ENCODE peak calls at places on chromosomes 4 and X, in nine cellular contexts. G is stimulated activated CD8-positive, alpha-beta memory T cell treated with anti-CD3 and anti-CD28 coated beads, Interleukin-15, amount 100 ng/mL, for 4 hours; V is ecto neural progenitor cell; I is stimulated activated naive CD8-positive, alpha-beta T cell treated with anti-CD3 and anti-CD28 coated beads, Interleukin-15, amount 100 ng/mL, for 72 hours; L is neural progenitor cell; M is RWPE1; D is T-helper 2 cell; C is colonic mucosa; E is endothelial cell. F is an unnamed sample.

GRCh38 chr4:15738877-15739276 is 36.0 kb downstream of the BST1 start:
- DNase-seq in D (no peak), M (no peak), G (no peak), V (no peak), C (no peak), L (no peak), E (no peak), I (no peak), F (no peak)

GRCh38 chr4:37890501-37891220 is at the start of gene TBC1D1:
- DNase-seq in V (peak), I (no peak), L (peak), E (peak), C (peak), D (no peak), M (no peak), G (peak), F (peak)

GRCh38 chr4:37763164-37763444 is 63.4 kb upstream of the PGM2 start:
- DNase-seq in E (no peak), C (no peak), D (no peak), L (no peak), M (no peak), V (no peak), I (no peak), G (no peak), F (no peak)

GRCh38 chr4:118086334-118086733 is 52.0 kb downstream of the NDST3 start:
- DNase-seq in C (no peak), L (no peak), M (peak), E (no peak), V (no peak), G (no peak), I (no peak), D (no peak), F (no peak)

GRCh38 chr4:164779811-164780216 is 25.9 kb downstream of the SMIM31 start:
- DNase-seq in V (peak), L (peak), D (no peak), M (peak), C (peak), I (peak), G (no peak), E (peak), F (peak)

GRCh38 chr4:157220026-157220881 is at the start of gene GRIA2:
- DNase-seq in E (peak), C (no peak), M (peak), I (peak), G (no peak), D (no peak), L (peak), V (peak), F (peak)

GRCh38 chrX:63812826-63813225 is 27.8 kb upstream of the ARHGEF9 start:
- DNase-seq in M (no peak), E (no peak), I (no peak), C (no peak), D (no peak), G (no peak), V (no peak), L (no peak), F (no peak)

GRCh38 chrX:153955451-153955732 is 10.9 kb upstream of the RENBP start:
- DNase-seq in V (no peak), M (no peak), G (no peak), C (no peak), L (no peak), D (no peak), I (no peak), E (no peak), F (no peak)

GRCh38 chr4:62431513-62431912 is 1231.4 kb downstream of the ADGRL3 start:
- DNase-seq in G (no peak), I (no peak), L (no peak), C (no peak), E (no peak), V (no peak), D (no peak), M (peak), F (no peak)

GRCh38 chrX:8245411-8245810 is 74.3 kb upstream of the VCX2 start:
- DNase-seq in M (no peak), V (no peak), G (no peak), L (peak), D (no peak), E (no peak), I (no peak), C (no peak), F (peak)

GRCh38 chr4:54676062-54676461 is 18.3 kb downstream of the KIT start:
- DNase-seq in E (no peak), C (no peak), G (no peak), D (no peak), I (no peak), L (no peak), V (no peak), M (no peak), F (peak)

GRCh38 chrX:17697191-17697590 is 40.1 kb upstream of the SCML1 start:
- DNase-seq in C (no peak), G (no peak), E (no peak), L (no peak), I (no peak), V (no peak), M (no peak), D (no peak), F (no peak)

F was measured in WTC11.